ENCODE peak calls at places on chromosomes 13 and 19, in four cellular contexts. T is ovary, K is esophagus squamous epithelium, S is left lung. W is an unnamed sample. For H3K4me1, the result is how much of the 10 kb centered on the place peaks cover.

GRCh38 chr19:41249707-41250423 is 14.3 kb upstream of the HNRNPUL1 start:
- DNase-seq in T (no peak), K (no peak), S (no peak), W (no peak)

GRCh38 chr19:36973021-36973843 is 57.1 kb downstream of the ZNF568 start:
- DNase-seq in T (peak), K (peak), S (peak), W (peak)

GRCh38 chr19:38266981-38267597 is 2.7 kb downstream of the SPINT2 start:
- DNase-seq in T (no peak), K (no peak), S (no peak), W (no peak)

GRCh38 chr13:44474122-44474910 is 100.7 kb downstream of the SERP2 start:
- DNase-seq in T (no peak), K (no peak), S (no peak), W (no peak)

GRCh38 chr13:49635599-49636433 is 7.5 kb downstream of the ARL11 start:
- DNase-seq in T (no peak), K (no peak), S (no peak), W (no peak)

GRCh38 chr13:77026255-77026782 is 640 bp downstream of the FBXL3 start:
- DNase-seq in T (peak), K (peak), S (peak), W (peak)

GRCh38 chr19:48746738-48747575 is at the start of gene IZUMO1:
- DNase-seq in T (peak), K (no peak), S (no peak), W (peak)

GRCh38 chr19:41928221-41928683 is at the start of gene ERFL:
- DNase-seq in T (no peak), K (no peak), S (no peak), W (no peak)

GRCh38 chr13:63012016-63012415 is 1596.4 kb upstream of the PCDH20 start:
- DNase-seq in T (no peak), K (no peak), S (no peak), W (no peak)

GRCh38 chr19:16470911-16471811 is 609 bp downstream of the EPS15L1 start:
- DNase-seq in T (no peak), K (no peak), S (no peak), W (no peak)

GRCh38 chr19:5271145-5271544 is 69.5 kb downstream of the PTPRS start:
- DNase-seq in T (no peak), K (no peak), S (peak), W (no peak)

GRCh38 chr19:5128251-5128931 is 159.5 kb downstream of the KDM4B start:
- DNase-seq in T (peak), K (no peak), S (no peak), W (peak)

GRCh38 chr19:13493516-13494310 is 12.6 kb downstream of the CACNA1A start:
- DNase-seq in T (no peak), K (no peak), S (no peak), W (no peak)

GRCh38 chr19:29843180-29844051 is 31.6 kb downstream of the CCNE1 start:
- DNase-seq in T (peak), K (no peak), S (no peak), W (no peak)

GRCh38 chr13:47858678-47859050 is 142.4 kb downstream of the SUCLA2 start:
- DNase-seq in T (no peak), K (no peak), S (no peak), W (no peak)

GRCh38 chr19:16676101-16676798 is 15.3 kb downstream of the TMEM38A start:
- DNase-seq in T (no peak), K (no peak), S (peak), W (no peak)

GRCh38 chr13:44040754-44041100 is 161.0 kb downstream of the LACC1 start:
- DNase-seq in T (no peak), K (no peak), S (no peak), W (no peak)

GRCh38 chr13:44368062-44368591 is 5.5 kb upstream of the SERP2 start:
- DNase-seq in T (no peak), K (no peak), S (no peak), W (no peak)

GRCh38 chr19:10102787-10103236 is 334 bp upstream of the ANGPTL6 start:
- DNase-seq in T (no peak), K (no peak), S (peak), W (no peak)
- H3K4me1 ChIP-seq in T (under half), K (under half), S (under half), W (under half)

DNA sequence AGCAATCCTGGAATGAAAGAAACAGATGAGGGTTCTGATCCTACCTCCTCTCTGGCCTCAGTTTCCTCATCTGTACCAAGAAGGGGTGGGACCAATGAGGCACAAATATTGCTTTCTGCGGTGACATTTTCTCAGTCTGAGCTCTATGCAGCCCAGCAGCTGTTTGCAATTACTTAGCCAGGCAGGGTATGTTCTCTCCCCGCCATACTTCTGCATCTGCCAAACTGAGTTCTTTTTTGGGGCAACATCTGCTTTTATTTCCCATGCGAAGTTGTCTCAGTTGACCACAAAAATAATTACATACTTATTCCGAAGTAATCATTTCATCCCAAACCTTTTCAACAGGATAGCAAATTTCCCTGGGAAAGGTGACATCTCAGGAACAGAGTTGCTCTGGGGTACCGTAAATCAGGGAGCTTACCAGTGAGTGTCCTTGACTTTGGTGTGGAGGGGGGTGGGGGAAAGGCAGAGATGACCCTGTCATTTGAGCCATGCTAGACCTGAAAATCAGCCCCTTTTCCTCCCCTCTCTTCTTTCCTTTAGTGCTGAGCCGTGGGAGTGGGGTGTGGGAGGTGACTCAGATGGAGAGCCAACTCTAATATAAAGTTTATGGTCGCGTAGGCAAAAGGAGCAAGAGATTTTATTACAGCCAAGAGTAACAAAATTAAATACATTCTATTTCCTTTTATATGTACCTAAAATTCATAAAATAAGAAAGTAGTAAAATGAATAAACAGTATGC is 165.7 kb upstream of the KL start:
- DNase-seq in T (no peak), K (no peak), S (no peak), W (no peak)
- H3K27ac ChIP-seq in T (no peak), K (no peak), S (no peak), W (no peak)

DNA sequence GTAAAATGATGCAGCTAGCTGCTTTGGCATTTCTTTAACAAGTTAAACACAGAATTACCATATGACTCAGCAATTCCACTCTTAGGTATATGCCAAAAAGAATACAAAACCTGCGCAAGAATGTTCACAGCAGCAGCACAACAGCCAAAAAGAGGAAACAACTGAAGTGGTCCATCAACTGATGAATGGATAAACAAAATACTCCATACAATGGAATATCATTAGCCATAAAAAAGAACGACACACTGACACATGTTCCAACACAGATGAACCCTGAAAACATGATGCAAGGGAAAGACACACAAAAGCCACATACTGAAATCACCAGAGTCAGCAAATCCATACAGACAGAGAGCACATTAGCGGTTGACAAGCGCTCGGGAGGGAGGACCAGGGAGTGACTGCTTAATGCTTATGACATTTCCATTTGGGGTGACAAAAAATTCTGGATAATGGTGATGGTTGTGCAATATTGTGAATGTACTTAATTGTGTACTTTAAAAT is 3.0 kb downstream of the PCID2 start:
- DNase-seq in T (no peak), K (no peak), S (no peak), W (no peak)
- H3K4me1 ChIP-seq in T (under half), K (half or more), S (half or more), W (half or more)

DNA sequence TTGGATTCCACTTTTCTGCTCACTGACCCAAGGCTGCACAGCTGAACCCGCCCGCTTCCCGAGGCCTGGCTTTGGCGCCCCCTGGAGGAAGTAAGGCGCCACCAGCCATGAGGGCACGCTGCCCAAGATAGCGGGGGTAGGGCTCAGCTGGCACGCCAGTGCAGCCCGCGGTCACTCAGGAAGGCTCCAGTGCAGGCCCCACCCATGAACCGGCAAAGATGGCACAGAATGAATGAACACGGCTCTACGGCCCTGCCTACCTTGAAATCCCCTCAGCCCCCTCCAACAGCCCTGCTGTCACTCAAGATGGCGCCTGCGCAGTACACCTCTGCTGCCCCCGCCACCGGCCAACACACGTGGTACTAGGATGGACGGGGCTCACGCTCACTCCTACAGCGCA is 3.0 kb downstream of the PEG3 start:
- DNase-seq in T (peak), K (no peak), S (peak), W (peak)
- H3K27ac ChIP-seq in T (peak), K (peak), S (peak), W (peak)

GRCh38 chr19:44734357-44734756 is 14.2 kb upstream of the BCL3 start:
- DNase-seq in T (no peak), K (no peak), S (no peak), W (no peak)
- H3K4me1 ChIP-seq in T (under half), K (half or more), S (under half), W (under half)

DNA sequence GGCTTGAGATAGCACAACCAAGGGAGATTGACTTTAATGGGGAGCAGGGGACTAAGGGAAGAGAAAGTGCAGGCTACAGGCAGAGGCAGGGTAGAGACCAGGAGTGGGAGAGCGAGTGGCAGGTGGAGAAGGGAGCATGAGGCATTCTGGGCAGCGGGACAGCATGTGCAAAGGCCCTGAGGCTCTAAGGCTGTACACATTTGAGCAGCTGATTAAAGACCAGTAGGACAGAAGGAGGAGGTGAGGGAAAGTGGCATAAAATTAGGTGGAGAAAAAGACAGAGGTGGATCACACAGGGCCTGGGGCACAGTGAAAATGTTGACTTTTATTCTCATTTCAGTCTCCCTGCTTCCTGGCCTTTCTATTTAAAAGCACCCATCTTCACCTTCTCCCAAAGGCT is 74.4 kb downstream of the ALOX5AP start:
- DNase-seq in T (no peak), K (no peak), S (no peak), W (no peak)
- H3K27ac ChIP-seq in T (no peak), K (peak), S (no peak), W (no peak)

DNA sequence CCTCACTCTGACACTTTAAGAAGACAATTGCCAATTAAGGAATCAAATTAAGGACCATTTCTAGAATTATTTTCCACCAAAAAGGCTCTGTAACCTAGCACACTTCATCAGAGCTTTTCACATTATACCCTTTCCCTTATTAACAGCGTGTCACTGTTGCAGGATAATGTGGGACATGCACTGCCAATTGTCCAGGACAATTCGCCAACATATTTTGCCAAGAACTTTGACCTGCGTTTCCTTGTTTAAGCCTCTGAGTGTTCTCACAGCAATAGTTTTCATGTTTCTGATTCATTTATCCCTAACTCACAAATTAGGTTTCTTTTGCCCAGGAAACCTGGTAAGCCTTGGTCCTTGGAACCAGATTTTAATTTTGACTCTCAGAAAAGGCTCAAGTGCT is 13.3 kb downstream of the COL4A1 start:
- DNase-seq in T (no peak), K (no peak), S (no peak), W (no peak)
- H3K4me1 ChIP-seq in T (under half), K (under half), S (under half), W (under half)

DNA sequence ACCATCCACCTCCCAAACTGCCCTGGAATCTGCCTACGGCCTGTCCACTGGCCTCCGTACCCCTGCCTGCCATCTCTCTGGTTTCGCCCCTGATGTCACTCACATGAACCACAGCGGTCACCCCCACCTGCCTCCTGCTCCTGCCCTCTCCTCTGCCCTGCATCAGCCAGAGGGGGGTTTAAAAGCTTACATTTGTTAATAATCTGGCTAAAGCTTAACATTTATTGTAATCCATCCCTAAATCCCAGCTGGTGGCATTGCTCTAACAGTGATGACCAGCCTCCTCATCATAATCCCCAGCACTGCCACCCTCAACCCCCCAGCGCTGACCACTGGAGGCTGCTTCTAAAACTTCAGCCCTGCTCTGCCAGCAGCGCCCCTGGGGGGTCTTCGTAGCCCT is 38.9 kb downstream of the DNM2 start:
- DNase-seq in T (no peak), K (no peak), S (no peak), W (no peak)
- H3K27ac ChIP-seq in T (no peak), K (no peak), S (peak), W (no peak)

W was measured in tibial nerve.